ENCODE peak calls at places on chromosomes 6 and 20, in four cellular contexts. X, O, H and U are unnamed samples.

GRCh38 chr6:42147138-42147562 is 4.7 kb upstream of the C6orf132 start:
- DNase-seq in X (no peak), O (no peak), H (no peak), U (no peak)

GRCh38 chr6:149948011-149948410 is 6.2 kb downstream of the ULBP2 start:
- DNase-seq in X (no peak), O (no peak), H (no peak), U (no peak)

GRCh38 chr20:57585466-57586213 is 24.7 kb downstream of the PCK1 start:
- DNase-seq in X (no peak), O (no peak), H (peak), U (no peak)

GRCh38 chr6:136408205-136408604 is 118.6 kb upstream of the BCLAF1 start:
- DNase-seq in X (no peak), O (no peak), H (no peak), U (peak)

GRCh38 chr6:29603930-29604329 is 19.0 kb downstream of the OR2H2 start:
- DNase-seq in X (no peak), O (no peak), H (no peak), U (no peak)

GRCh38 chr6:87828044-87828443 is 126.0 kb upstream of the AKIRIN2 start:
- DNase-seq in X (no peak), O (no peak), H (no peak), U (no peak)

GRCh38 chr6:39339557-39340555 is 17.4 kb upstream of the KCNK16 start:
- DNase-seq in X (no peak), O (no peak), H (no peak), U (no peak)

GRCh38 chr6:93684339-93684738 is 265.0 kb upstream of the EPHA7 start:
- DNase-seq in X (no peak), O (no peak), H (no peak), U (no peak)

GRCh38 chr20:63502671-63503172 is 3.8 kb upstream of the EEF1A2 start:
- DNase-seq in X (no peak), O (no peak), H (no peak), U (no peak)

GRCh38 chr20:6698723-6699122 is 68.8 kb upstream of the BMP2 start:
- DNase-seq in X (no peak), O (no peak), H (no peak), U (no peak)

GRCh38 chr6:122780114-122780513 is 598 bp downstream of the FABP7 start:
- DNase-seq in X (no peak), O (no peak), H (no peak), U (no peak)

GRCh38 chr20:62581806-62582205 is 60.5 kb upstream of the SLCO4A1 start:
- DNase-seq in X (no peak), O (no peak), H (no peak), U (no peak)

GRCh38 chr20:36467076-36467999 is 74.0 kb upstream of the MYL9 start:
- DNase-seq in X (no peak), O (no peak), H (peak), U (peak)

GRCh38 chr6:44102527-44102926 is 24.7 kb downstream of the MRPL14 start:
- DNase-seq in X (no peak), O (no peak), H (no peak), U (no peak)

GRCh38 chr6:135535989-135536414 is 38.5 kb upstream of the AHI1 start:
- DNase-seq in X (no peak), O (peak), H (no peak), U (peak)

GRCh38 chr20:60062431-60063336 is 104.5 kb downstream of the CDH26 start:
- DNase-seq in X (no peak), O (peak), H (no peak), U (peak)

GRCh38 chr20:62603021-62603906 is 39.0 kb upstream of the SLCO4A1 start:
- DNase-seq in X (peak), O (no peak), H (no peak), U (peak)

GRCh38 chr6:42175860-42176259 is 2.7 kb downstream of the GUCA1A start:
- DNase-seq in X (no peak), O (no peak), H (no peak), U (no peak)

GRCh38 chr20:48051810-48052491 is 266.7 kb upstream of the SULF2 start:
- DNase-seq in X (no peak), O (peak), H (no peak), U (peak)

GRCh38 chr20:50848846-50849673 is 54.2 kb downstream of the BCAS4 start:
- DNase-seq in X (no peak), O (no peak), H (no peak), U (no peak)

GRCh38 chr6:7991992-7992815 is 72.0 kb downstream of the BLOC1S5 start:
- DNase-seq in X (no peak), O (peak), H (no peak), U (peak)